ENCODE peak calls at places on chromosomes 3 and 15, in five cellular contexts. C is fibroblast of pulmonary artery, R is fibroblast of mammary gland, Q is heart left ventricle, N is kidney. H is an unnamed sample.

GRCh38 chr3:6468589-6468988 is 392.3 kb upstream of the GRM7 start:
- DNase-seq in Q (peak; percentile 16), N (no peak), C (no peak), R (no peak), H (no peak)

GRCh38 chr3:52217409-52217805 is 8.0 kb downstream of the TLR9 start:
- DNase-seq in N (no peak), R (no peak), Q (no peak), C (no peak), H (no peak)

GRCh38 chr3:56985460-56986327 is 74.8 kb upstream of the SPATA12 start:
- DNase-seq in C (no peak), Q (no peak), R (peak; percentile 74), N (no peak), H (no peak)

GRCh38 chr15:90957105-90957790 is 2.6 kb downstream of the RCCD1 start:
- DNase-seq in C (peak; percentile 26), R (peak; percentile 64), N (peak; percentile 79), Q (no peak), H (no peak)

GRCh38 chr3:30263238-30263920 is 343.0 kb upstream of the TGFBR2 start:
- DNase-seq in N (no peak), C (no peak), R (no peak), Q (no peak), H (no peak)

GRCh38 chr3:151709847-151710246 is 23.9 kb upstream of the AADACL2 start:
- DNase-seq in Q (no peak), C (peak; percentile 36), N (no peak), R (peak; percentile 67), H (no peak)

GRCh38 chr3:9404680-9405079 is 7.3 kb downstream of the SETD5 start:
- DNase-seq in C (no peak), N (no peak), Q (no peak), R (no peak), H (peak; percentile 20)

GRCh38 chr3:12835005-12835665 is 6.2 kb downstream of the RPL32 start:
- DNase-seq in Q (no peak), C (no peak), N (no peak), R (no peak), H (no peak)

GRCh38 chr3:170802164-170803151 is 67.5 kb downstream of the RPL22L1 start:
- DNase-seq in R (peak; percentile 100), Q (no peak), C (peak; percentile 94), N (no peak), H (no peak)

GRCh38 chr3:47791193-47791855 is 9.6 kb upstream of the SMARCC1 start:
- DNase-seq in Q (no peak), N (peak; percentile 58), R (no peak), C (no peak), H (no peak)

GRCh38 chr15:52699457-52699856 is 20.3 kb upstream of the ATOSA start:
- DNase-seq in Q (no peak), C (no peak), N (no peak), R (no peak), H (no peak)

GRCh38 chr3:86416334-86416733 is 574.6 kb downstream of the VGLL3 start:
- DNase-seq in R (no peak), Q (no peak), C (no peak), N (no peak), H (no peak)

GRCh38 chr3:52128118-52128683 is 26.0 kb downstream of the POC1A start:
- DNase-seq in R (peak; percentile 72), Q (peak; percentile 19), C (peak; percentile 76), N (peak; percentile 34), H (no peak)

GRCh38 chr3:43015572-43016512 is 36.7 kb downstream of the GASK1A start:
- DNase-seq in R (no peak), C (no peak), N (no peak), Q (no peak), H (no peak)